ENCODE peak calls at places on chromosomes 2 and 18, in seven cellular contexts. C is uterus, F is breast epithelium, X is body of pancreas, A is heart left ventricle, W is ovary, Q is upper lobe of left lung. B is an unnamed sample.

GRCh38 chr2:30433902-30434301 is 13.1 kb upstream of the LCLAT1 start:
- DNase-seq in C (no peak), F (no peak), X (no peak), A (no peak), W (no peak), Q (no peak), B (no peak)

GRCh38 chr2:19140463-19141208 is 217.8 kb downstream of the OSR1 start:
- DNase-seq in C (no peak), F (no peak), X (no peak), A (no peak), W (no peak), Q (no peak), B (no peak)

GRCh38 chr2:71798266-71799012 is 345.1 kb downstream of the DYSF start:
- DNase-seq in C (no peak), F (no peak), X (peak), A (no peak), W (no peak), Q (no peak), B (no peak)

GRCh38 chr18:26617151-26617554 is 68.8 kb upstream of the KCTD1 start:
- DNase-seq in C (no peak), F (no peak), X (no peak), A (no peak), W (no peak), Q (no peak), B (no peak)

GRCh38 chr2:28319118-28320008 is 73.3 kb upstream of the FOSL2 start:
- DNase-seq in C (no peak), F (no peak), X (no peak), A (no peak), W (no peak), Q (peak), B (no peak)

GRCh38 chr2:232542715-232543467 is 3.4 kb downstream of the CHRNG start:
- DNase-seq in C (no peak), F (peak), X (no peak), A (no peak), W (no peak), Q (peak), B (no peak)

GRCh38 chr2:201680743-201681142 is 17.7 kb downstream of the MPP4 start:
- DNase-seq in C (no peak), F (no peak), X (no peak), A (no peak), W (no peak), Q (no peak), B (no peak)

GRCh38 chr2:240974771-240975572 is 23.4 kb upstream of the SNED1 start:
- DNase-seq in C (no peak), F (no peak), X (no peak), A (peak), W (no peak), Q (peak), B (no peak)

GRCh38 chr18:3214855-3215637 is 4.7 kb downstream of the MYOM1 start:
- DNase-seq in C (no peak), F (no peak), X (no peak), A (no peak), W (no peak), Q (peak), B (no peak)
- H3K4me3 ChIP-seq in C (no peak), F (no peak), X (no peak), A (peak), W (no peak), Q (no peak), B (no peak)

DNA sequence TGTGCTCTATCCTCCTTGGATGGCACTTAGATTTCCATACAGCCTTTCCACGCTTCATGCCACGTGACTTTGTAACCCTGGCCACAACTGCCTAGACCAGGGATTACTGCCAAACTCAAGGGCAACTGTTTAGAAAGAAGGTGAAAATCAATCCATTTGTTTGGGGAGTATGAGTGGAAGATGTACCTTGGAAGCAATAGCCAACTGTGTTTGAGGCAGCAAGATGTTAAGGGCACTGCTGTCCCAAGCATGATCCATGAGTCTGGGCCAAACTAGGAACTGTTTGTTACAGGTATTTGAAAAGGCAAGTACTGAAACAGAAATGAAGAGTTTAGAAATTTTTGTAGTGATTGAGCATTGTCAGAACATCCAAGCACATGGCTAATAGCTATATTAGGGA is 138.9 kb downstream of the CDC42EP3 start:
- DNase-seq in C (no peak), F (no peak), X (no peak), A (no peak), W (no peak), Q (no peak), B (no peak)
- TF ChIP-seq POLR2A in C (no peak), F (no peak), X (no peak), A (no peak), W (no peak), Q (no peak), B (no peak)

GRCh38 chr2:45237128-45237527 is 227.9 kb upstream of the SIX2 start:
- DNase-seq in C (no peak), F (no peak), X (no peak), A (no peak), W (no peak), Q (no peak), B (no peak)
- H3K4me3 ChIP-seq in C (no peak), F (no peak), X (no peak), A (no peak), W (no peak), Q (no peak), B (no peak)

DNA sequence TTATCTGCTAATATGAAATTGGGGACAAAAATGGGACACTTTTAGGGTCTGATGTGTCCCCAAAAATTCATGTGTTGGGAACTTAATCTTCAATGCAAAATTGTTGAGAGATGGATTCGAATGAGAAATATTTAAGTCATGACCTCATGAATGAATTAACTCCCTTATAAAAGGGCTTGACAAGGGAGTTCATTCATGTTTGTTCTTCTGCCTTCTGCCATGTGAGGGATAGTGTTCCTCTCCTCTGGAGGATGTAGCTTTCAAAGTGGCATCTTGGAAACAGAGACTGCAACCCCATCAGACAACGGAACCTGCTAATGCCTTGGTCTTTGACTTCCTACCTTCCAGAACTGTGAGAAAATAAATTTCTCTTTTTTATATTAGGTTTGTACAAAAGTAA is 89.2 kb upstream of the LINC00305 start:
- DNase-seq in C (no peak), F (no peak), X (no peak), A (no peak), W (no peak), Q (no peak), B (no peak)
- TF ChIP-seq POLR2A in C (no peak), F (no peak), X (no peak), A (no peak), W (no peak), Q (no peak), B (no peak)

GRCh38 chr2:53476800-53477199 is 290.8 kb upstream of the CHAC2 start:
- DNase-seq in C (no peak), F (no peak), X (no peak), A (no peak), W (no peak), Q (no peak), B (no peak)

GRCh38 chr2:53473762-53474161 is 293.8 kb upstream of the CHAC2 start:
- DNase-seq in C (no peak), F (no peak), X (peak), A (no peak), W (no peak), Q (no peak), B (no peak)

GRCh38 chr2:53475766-53476165 is 291.8 kb upstream of the CHAC2 start:
- DNase-seq in C (no peak), F (no peak), X (no peak), A (no peak), W (no peak), Q (no peak), B (no peak)

GRCh38 chr2:53475320-53475719 is 292.3 kb upstream of the CHAC2 start:
- DNase-seq in C (no peak), F (no peak), X (no peak), A (no peak), W (no peak), Q (no peak), B (no peak)

GRCh38 chr2:53473236-53473635 is 294.4 kb upstream of the CHAC2 start:
- DNase-seq in C (no peak), F (no peak), X (peak), A (peak), W (no peak), Q (no peak), B (no peak)
- H3K4me3 ChIP-seq in C (no peak), F (no peak), X (no peak), A (no peak), W (no peak), Q (no peak), B (no peak)

GRCh38 chr2:171688129-171688465 is 828 bp downstream of the DYNC1I2 start:
- DNase-seq in C (no peak), F (no peak), X (no peak), A (no peak), W (no peak), Q (no peak), B (no peak)

DNA sequence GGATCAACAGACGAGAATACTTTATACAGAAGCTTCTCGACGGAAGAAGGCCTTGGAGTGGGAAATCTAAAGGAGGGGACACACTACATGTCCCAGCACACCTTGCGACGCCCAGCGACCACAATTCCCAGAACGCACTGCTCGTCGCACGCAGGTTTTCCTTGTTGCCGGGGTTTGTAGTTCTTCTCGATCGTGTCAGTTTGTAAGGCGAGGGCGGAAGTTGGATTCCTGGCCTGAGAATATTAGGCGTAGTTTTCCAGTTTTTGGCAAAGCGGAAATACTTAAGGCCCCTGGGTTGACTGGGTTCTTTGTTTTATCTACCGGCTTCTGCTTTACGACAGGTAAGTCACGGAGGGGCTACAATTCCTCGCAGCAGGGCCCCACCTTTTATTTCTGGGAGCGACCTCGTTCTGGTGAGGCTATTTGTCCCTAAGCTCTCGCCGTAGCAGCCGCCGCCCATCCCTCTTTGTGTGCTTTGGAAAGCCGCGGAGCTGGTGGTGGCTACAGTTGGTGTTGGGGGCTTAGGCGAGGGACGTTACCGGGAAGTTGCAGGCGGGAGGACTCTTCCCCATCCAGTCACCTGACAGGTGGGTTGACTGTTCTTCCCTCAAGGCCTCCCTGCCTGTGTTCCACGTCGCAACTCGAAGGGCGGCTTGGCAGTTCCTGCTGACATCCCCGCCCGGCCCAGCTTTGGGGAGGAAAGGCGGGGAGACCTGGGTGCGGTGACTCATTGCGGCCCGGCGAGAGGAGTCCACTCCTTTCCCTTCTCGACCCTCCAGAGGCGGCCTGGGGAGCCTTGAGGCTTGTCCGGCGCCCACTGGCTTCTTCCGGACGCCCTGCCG is at the start of gene DYNC1I2:
- DNase-seq in C (peak), F (peak), X (peak), A (peak), W (peak), Q (peak), B (peak)
- TF ChIP-seq POLR2A in C (no peak), F (no peak), X (peak), A (no peak), W (no peak), Q (peak), B (peak)

GRCh38 chr2:237858294-237859081 is 935 bp upstream of the RAMP1 start:
- DNase-seq in C (peak), F (no peak), X (peak), A (peak), W (peak), Q (no peak), B (no peak)

GRCh38 chr2:237859082-237859433 is 365 bp upstream of the RAMP1 start:
- DNase-seq in C (no peak), F (no peak), X (peak), A (no peak), W (no peak), Q (peak), B (no peak)

GRCh38 chr2:237860273-237860935 is 981 bp downstream of the RAMP1 start:
- DNase-seq in C (peak), F (no peak), X (peak), A (no peak), W (peak), Q (peak), B (no peak)

GRCh38 chr2:237857791-237858190 is 1.6 kb upstream of the RAMP1 start:
- DNase-seq in C (peak), F (no peak), X (no peak), A (no peak), W (no peak), Q (no peak), B (no peak)

GRCh38 chr2:237859533-237860272 is at the start of gene RAMP1:
- DNase-seq in C (peak), F (no peak), X (peak), A (no peak), W (peak), Q (peak), B (no peak)
- H3K4me3 ChIP-seq in C (peak), F (peak), X (peak), A (peak), W (peak), Q (peak), B (peak)

DNA sequence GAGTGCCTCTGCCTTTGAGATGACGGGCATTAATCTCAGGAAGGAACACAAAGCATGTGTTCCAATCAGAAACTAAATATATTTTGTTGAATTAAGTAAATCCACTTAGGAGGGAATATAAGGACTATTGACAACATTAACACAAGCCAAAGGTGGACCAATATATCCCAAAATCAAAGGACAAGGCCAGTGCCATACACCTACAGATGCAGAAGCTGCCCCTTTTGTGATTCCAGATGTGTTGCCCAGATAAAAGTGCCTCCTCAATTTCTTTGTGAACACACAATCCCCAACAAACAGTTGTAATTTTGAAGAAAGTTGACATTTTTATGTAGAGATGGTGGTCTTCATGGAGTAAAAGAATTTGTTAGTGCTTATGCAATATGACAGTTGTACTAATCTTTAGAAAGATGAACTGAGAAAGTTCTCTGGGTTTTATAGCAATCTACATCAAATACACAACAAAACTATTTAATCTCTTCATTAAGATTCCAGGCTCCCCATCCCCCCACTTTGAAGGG is 36.8 kb downstream of the PTCD3 start:
- DNase-seq in C (no peak), F (no peak), X (no peak), A (no peak), W (no peak), Q (no peak), B (no peak)
- TF ChIP-seq POLR2A in C (no peak), F (no peak), X (no peak), A (no peak), W (no peak), Q (no peak), B (no peak)

DNA sequence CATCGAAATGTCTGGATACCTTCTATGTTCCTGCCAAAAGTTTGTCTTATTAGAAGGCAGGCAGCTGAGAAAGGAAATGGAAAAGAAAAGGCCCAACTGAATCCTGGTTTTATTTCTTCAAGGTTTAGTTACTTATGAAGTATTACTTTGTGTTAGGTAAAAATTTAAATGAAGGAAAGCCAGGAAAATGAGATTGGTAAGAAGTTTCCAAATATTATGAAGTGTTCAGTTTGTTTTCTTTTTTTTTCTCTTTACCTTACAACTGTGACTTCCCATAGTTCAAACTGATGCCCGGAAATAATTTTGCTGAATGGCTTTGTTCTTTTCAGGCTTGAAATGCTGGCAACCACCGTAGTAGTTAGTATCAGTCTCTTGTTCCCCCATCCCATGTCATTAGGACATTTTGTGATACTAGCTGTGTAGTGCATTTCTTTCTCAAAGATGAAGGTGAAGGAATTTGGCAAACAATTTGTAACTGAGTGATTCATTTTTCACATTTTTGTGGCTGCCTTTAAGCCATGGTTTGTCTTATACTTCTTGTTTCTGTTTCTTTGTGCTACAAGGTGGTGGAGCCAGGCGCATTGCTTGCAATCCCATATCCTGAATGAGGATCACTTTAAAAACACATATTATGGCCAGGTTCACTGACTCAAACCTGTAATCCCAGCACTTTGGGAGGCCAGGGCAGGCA is 40.5 kb downstream of the GPD2 start:
- DNase-seq in C (no peak), F (no peak), X (no peak), A (no peak), W (no peak), Q (no peak), B (no peak)
- H3K4me3 ChIP-seq in C (no peak), F (no peak), X (no peak), A (no peak), W (no peak), Q (no peak), B (no peak)